ENCODE peak calls at places on chromosomes 3 and 15, in ten cellular contexts. One of them, this sample, is unnamed.

GRCh38 chr3:9914559-9915251 is 2.2 kb upstream of the IL17RC start:
- DNase-seq in spleen: peak; percentile 69
- DNase-seq in HCT116: no peak
- DNase-seq in SK-N-SH: peak; percentile 78
- DNase-seq in stomach: no peak
- DNase-seq in transverse colon: no peak
- DNase-seq in endothelial cell of umbilical vein: no peak
- DNase-seq in suprapubic skin: no peak
- DNase-seq in prostate gland: no peak
- DNase-seq in K562: no peak
- DNase-seq in this sample: no peak

GRCh38 chr3:120144267-120144666 is 50.0 kb upstream of the GSK3B start:
- DNase-seq in spleen: no peak
- DNase-seq in HCT116: no peak
- DNase-seq in SK-N-SH: no peak
- DNase-seq in stomach: peak; percentile 34
- DNase-seq in transverse colon: no peak
- DNase-seq in endothelial cell of umbilical vein: no peak
- DNase-seq in suprapubic skin: no peak
- DNase-seq in prostate gland: no peak
- DNase-seq in K562: no peak
- DNase-seq in this sample: no peak

GRCh38 chr15:57878573-57878972 is 172.1 kb downstream of the POLR2M start:
- DNase-seq in spleen: no peak
- DNase-seq in HCT116: peak; percentile 70
- DNase-seq in SK-N-SH: no peak
- DNase-seq in stomach: no peak
- DNase-seq in transverse colon: no peak
- DNase-seq in endothelial cell of umbilical vein: peak; percentile 85
- DNase-seq in suprapubic skin: no peak
- DNase-seq in prostate gland: no peak
- DNase-seq in K562: no peak
- DNase-seq in this sample: no peak

GRCh38 chr3:165406425-165406824 is 210.2 kb upstream of the SLITRK3 start:
- DNase-seq in spleen: no peak
- DNase-seq in HCT116: no peak
- DNase-seq in SK-N-SH: no peak
- DNase-seq in stomach: no peak
- DNase-seq in transverse colon: no peak
- DNase-seq in endothelial cell of umbilical vein: no peak
- DNase-seq in suprapubic skin: no peak
- DNase-seq in prostate gland: no peak
- DNase-seq in K562: no peak
- DNase-seq in this sample: no peak

GRCh38 chr15:35545316-35545824 is 595 bp downstream of the DPH6 start:
- DNase-seq in spleen: peak; percentile 83
- DNase-seq in HCT116: peak; percentile 21
- DNase-seq in SK-N-SH: peak; percentile 44
- DNase-seq in stomach: peak; percentile 31
- DNase-seq in transverse colon: peak; percentile 47
- DNase-seq in endothelial cell of umbilical vein: peak; percentile 77
- DNase-seq in suprapubic skin: peak; percentile 78
- DNase-seq in prostate gland: peak; percentile 25
- DNase-seq in K562: peak; percentile 27
- DNase-seq in this sample: no peak

GRCh38 chr3:53044371-53045106 is 1.3 kb downstream of the SFMBT1 start:
- DNase-seq in spleen: no peak
- DNase-seq in HCT116: no peak
- DNase-seq in SK-N-SH: peak; percentile 52
- DNase-seq in stomach: peak; percentile 27
- DNase-seq in transverse colon: peak; percentile 41
- DNase-seq in endothelial cell of umbilical vein: peak; percentile 47
- DNase-seq in suprapubic skin: no peak
- DNase-seq in prostate gland: peak; percentile 7
- DNase-seq in K562: no peak
- DNase-seq in this sample: no peak

GRCh38 chr3:176697284-176697889 is 499.9 kb downstream of the TBL1XR1 start:
- DNase-seq in spleen: no peak
- DNase-seq in HCT116: no peak
- DNase-seq in SK-N-SH: no peak
- DNase-seq in stomach: no peak
- DNase-seq in transverse colon: no peak
- DNase-seq in endothelial cell of umbilical vein: no peak
- DNase-seq in suprapubic skin: no peak
- DNase-seq in prostate gland: no peak
- DNase-seq in K562: peak; percentile 12
- DNase-seq in this sample: no peak

GRCh38 chr3:127423856-127424765 is 136.3 kb upstream of the PRR20G start:
- DNase-seq in spleen: peak; percentile 54
- DNase-seq in HCT116: no peak
- DNase-seq in SK-N-SH: no peak
- DNase-seq in stomach: no peak
- DNase-seq in transverse colon: no peak
- DNase-seq in endothelial cell of umbilical vein: no peak
- DNase-seq in suprapubic skin: peak; percentile 54
- DNase-seq in prostate gland: no peak
- DNase-seq in K562: no peak
- DNase-seq in this sample: no peak

GRCh38 chr3:177833392-177833791 is 636.1 kb upstream of the TBL1XR1 start:
- DNase-seq in spleen: no peak
- DNase-seq in HCT116: no peak
- DNase-seq in SK-N-SH: no peak
- DNase-seq in stomach: no peak
- DNase-seq in transverse colon: no peak
- DNase-seq in endothelial cell of umbilical vein: peak; percentile 72
- DNase-seq in suprapubic skin: no peak
- DNase-seq in prostate gland: no peak
- DNase-seq in K562: no peak
- DNase-seq in this sample: no peak

GRCh38 chr15:62816342-62817059 is 226.0 kb upstream of the TPM1 start:
- DNase-seq in spleen: no peak
- DNase-seq in HCT116: no peak
- DNase-seq in SK-N-SH: peak; percentile 47
- DNase-seq in stomach: no peak
- DNase-seq in transverse colon: no peak
- DNase-seq in endothelial cell of umbilical vein: no peak
- DNase-seq in suprapubic skin: no peak
- DNase-seq in prostate gland: no peak
- DNase-seq in K562: no peak
- DNase-seq in this sample: no peak

GRCh38 chr3:9301091-9301490 is 51.6 kb upstream of the SRGAP3 start:
- DNase-seq in spleen: no peak
- DNase-seq in HCT116: no peak
- DNase-seq in SK-N-SH: no peak
- DNase-seq in stomach: no peak
- DNase-seq in transverse colon: no peak
- DNase-seq in endothelial cell of umbilical vein: no peak
- DNase-seq in suprapubic skin: no peak
- DNase-seq in prostate gland: no peak
- DNase-seq in K562: no peak
- DNase-seq in this sample: no peak

GRCh38 chr15:87976552-87976951 is 280.0 kb downstream of the NTRK3 start:
- DNase-seq in spleen: no peak
- DNase-seq in HCT116: no peak
- DNase-seq in SK-N-SH: no peak
- DNase-seq in stomach: no peak
- DNase-seq in transverse colon: no peak
- DNase-seq in endothelial cell of umbilical vein: no peak
- DNase-seq in suprapubic skin: no peak
- DNase-seq in prostate gland: no peak
- DNase-seq in K562: no peak
- DNase-seq in this sample: no peak

GRCh38 chr15:96353931-96354730 is 23.6 kb downstream of the NR2F2 start:
- DNase-seq in spleen: peak; percentile 79
- DNase-seq in HCT116: no peak
- DNase-seq in SK-N-SH: no peak
- DNase-seq in stomach: peak; percentile 68
- DNase-seq in transverse colon: no peak
- DNase-seq in endothelial cell of umbilical vein: peak; percentile 87
- DNase-seq in suprapubic skin: no peak
- DNase-seq in prostate gland: no peak
- DNase-seq in K562: peak; percentile 63
- DNase-seq in this sample: peak; percentile 52

GRCh38 chr15:64356443-64357040 is 569 bp upstream of the CSNK1G1 start:
- DNase-seq in spleen: no peak
- DNase-seq in HCT116: peak; percentile 61
- DNase-seq in SK-N-SH: peak; percentile 75
- DNase-seq in stomach: no peak
- DNase-seq in transverse colon: no peak
- DNase-seq in endothelial cell of umbilical vein: no peak
- DNase-seq in suprapubic skin: no peak
- DNase-seq in prostate gland: no peak
- DNase-seq in K562: no peak
- DNase-seq in this sample: no peak

GRCh38 chr3:188571531-188572115 is 417.7 kb downstream of the LPP start:
- DNase-seq in spleen: no peak
- DNase-seq in HCT116: no peak
- DNase-seq in SK-N-SH: no peak
- DNase-seq in stomach: no peak
- DNase-seq in transverse colon: no peak
- DNase-seq in endothelial cell of umbilical vein: no peak
- DNase-seq in suprapubic skin: no peak
- DNase-seq in prostate gland: no peak
- DNase-seq in K562: no peak
- DNase-seq in this sample: no peak
- TF ChIP-seq POLR2AphosphoS5 in spleen: no peak
- TF ChIP-seq POLR2AphosphoS5 in HCT116: no peak
- TF ChIP-seq POLR2AphosphoS5 in SK-N-SH: no peak
- TF ChIP-seq POLR2AphosphoS5 in stomach: no peak
- TF ChIP-seq POLR2AphosphoS5 in transverse colon: no peak
- TF ChIP-seq POLR2AphosphoS5 in endothelial cell of umbilical vein: no peak
- TF ChIP-seq POLR2AphosphoS5 in suprapubic skin: no peak
- TF ChIP-seq POLR2AphosphoS5 in prostate gland: peak; percentile 19
- TF ChIP-seq POLR2AphosphoS5 in K562: no peak
- TF ChIP-seq POLR2AphosphoS5 in this sample: no peak

GRCh38 chr3:48418651-48419050 is 11.2 kb downstream of the PLXNB1 start:
- DNase-seq in spleen: no peak
- DNase-seq in HCT116: no peak
- DNase-seq in SK-N-SH: no peak
- DNase-seq in stomach: no peak
- DNase-seq in transverse colon: no peak
- DNase-seq in endothelial cell of umbilical vein: no peak
- DNase-seq in suprapubic skin: no peak
- DNase-seq in prostate gland: no peak
- DNase-seq in K562: no peak
- DNase-seq in this sample: no peak

GRCh38 chr3:48418140-48418539 is 11.7 kb downstream of the PLXNB1 start:
- DNase-seq in spleen: no peak
- DNase-seq in HCT116: no peak
- DNase-seq in SK-N-SH: peak; percentile 32
- DNase-seq in stomach: no peak
- DNase-seq in transverse colon: no peak
- DNase-seq in endothelial cell of umbilical vein: no peak
- DNase-seq in suprapubic skin: no peak
- DNase-seq in prostate gland: no peak
- DNase-seq in K562: no peak
- DNase-seq in this sample: no peak

GRCh38 chr3:48420561-48420960 is 9.3 kb downstream of the PLXNB1 start:
- DNase-seq in spleen: no peak
- DNase-seq in HCT116: no peak
- DNase-seq in SK-N-SH: no peak
- DNase-seq in stomach: no peak
- DNase-seq in transverse colon: no peak
- DNase-seq in endothelial cell of umbilical vein: no peak
- DNase-seq in suprapubic skin: no peak
- DNase-seq in prostate gland: no peak
- DNase-seq in K562: no peak
- DNase-seq in this sample: no peak

GRCh38 chr3:48419149-48419548 is 10.7 kb downstream of the PLXNB1 start:
- DNase-seq in spleen: no peak
- DNase-seq in HCT116: no peak
- DNase-seq in SK-N-SH: no peak
- DNase-seq in stomach: no peak
- DNase-seq in transverse colon: no peak
- DNase-seq in endothelial cell of umbilical vein: no peak
- DNase-seq in suprapubic skin: no peak
- DNase-seq in prostate gland: no peak
- DNase-seq in K562: no peak
- DNase-seq in this sample: no peak

GRCh38 chr3:48419597-48419996 is 10.3 kb downstream of the PLXNB1 start:
- DNase-seq in spleen: no peak
- DNase-seq in HCT116: no peak
- DNase-seq in SK-N-SH: no peak
- DNase-seq in stomach: no peak
- DNase-seq in transverse colon: no peak
- DNase-seq in endothelial cell of umbilical vein: no peak
- DNase-seq in suprapubic skin: no peak
- DNase-seq in prostate gland: no peak
- DNase-seq in K562: no peak
- DNase-seq in this sample: no peak
- TF ChIP-seq CTCF in spleen: no peak
- TF ChIP-seq CTCF in HCT116: no peak
- TF ChIP-seq CTCF in SK-N-SH: no peak
- TF ChIP-seq CTCF in stomach: no peak
- TF ChIP-seq CTCF in transverse colon: no peak
- TF ChIP-seq CTCF in endothelial cell of umbilical vein: no peak
- TF ChIP-seq CTCF in suprapubic skin: no peak
- TF ChIP-seq CTCF in prostate gland: no peak
- TF ChIP-seq CTCF in K562: no peak
- TF ChIP-seq CTCF in this sample: no peak

GRCh38 chr15:92714457-92715401 is 59.2 kb upstream of the FAM174B start:
- DNase-seq in spleen: peak; percentile 87
- DNase-seq in HCT116: peak; percentile 33
- DNase-seq in SK-N-SH: peak; percentile 89
- DNase-seq in stomach: peak; percentile 77
- DNase-seq in transverse colon: peak; percentile 65
- DNase-seq in endothelial cell of umbilical vein: peak; percentile 87
- DNase-seq in suprapubic skin: peak; percentile 85
- DNase-seq in prostate gland: peak; percentile 74
- DNase-seq in K562: peak; percentile 76
- DNase-seq in this sample: peak; percentile 57
- H3K4me3 ChIP-seq in spleen: peak overlapping the region; percentile 58
- H3K4me3 ChIP-seq in HCT116: no peak overlapping the region
- H3K4me3 ChIP-seq in SK-N-SH: peak overlapping the region; percentile 57
- H3K4me3 ChIP-seq in stomach: peak overlapping the region; percentile 55
- H3K4me3 ChIP-seq in transverse colon: peak overlapping the region; percentile 44
- H3K4me3 ChIP-seq in endothelial cell of umbilical vein: peak overlapping the region; percentile 58
- H3K4me3 ChIP-seq in suprapubic skin: peak overlapping the region; percentile 61
- H3K4me3 ChIP-seq in prostate gland: peak overlapping the region; percentile 35
- H3K4me3 ChIP-seq in K562: peak overlapping the region; percentile 13
- H3K4me3 ChIP-seq in this sample: peak overlapping the region; percentile 55

DNA sequence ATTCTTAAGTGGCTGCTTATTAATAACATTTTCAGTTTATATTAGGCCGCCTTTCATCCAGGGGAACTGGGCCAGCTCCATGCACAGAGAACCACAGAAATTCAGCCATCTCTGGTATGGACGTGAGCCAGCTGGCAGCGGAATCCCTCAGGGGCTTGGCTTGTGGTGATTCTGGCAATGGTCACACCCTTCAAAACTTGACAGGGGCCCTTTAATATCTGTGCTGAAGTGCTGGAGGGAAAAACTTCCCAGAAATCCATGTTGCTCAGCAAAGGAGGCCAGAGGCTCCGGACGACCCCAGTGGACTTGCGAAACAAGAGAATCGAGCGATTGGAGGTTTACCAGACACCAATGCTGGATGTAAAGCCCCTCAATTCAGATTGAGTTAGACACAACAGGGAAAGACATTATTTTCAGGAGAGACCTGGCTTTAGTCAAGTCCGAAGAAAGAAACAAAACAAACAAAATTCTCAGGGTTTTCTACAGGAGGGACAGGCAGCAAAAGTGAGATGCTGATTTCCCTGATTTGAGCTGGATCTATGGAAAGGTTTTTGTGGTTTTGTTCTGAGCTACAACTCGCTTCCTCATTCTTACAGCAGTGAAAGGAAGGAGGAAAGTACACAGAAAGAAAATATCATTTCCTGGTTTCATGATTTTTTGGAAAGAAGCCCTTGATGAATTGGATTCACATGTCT is 11.1 kb downstream of the PRICKLE2 start:
- DNase-seq in spleen: no peak
- DNase-seq in HCT116: no peak
- DNase-seq in SK-N-SH: peak; percentile 16
- DNase-seq in stomach: peak; percentile 59
- DNase-seq in transverse colon: peak; percentile 40
- DNase-seq in endothelial cell of umbilical vein: peak; percentile 83
- DNase-seq in suprapubic skin: peak; percentile 80
- DNase-seq in prostate gland: no peak
- DNase-seq in K562: no peak
- DNase-seq in this sample: peak; percentile 57
- TF ChIP-seq POLR2AphosphoS5 in spleen: peak; percentile 11
- TF ChIP-seq POLR2AphosphoS5 in HCT116: no peak
- TF ChIP-seq POLR2AphosphoS5 in SK-N-SH: peak; percentile 53
- TF ChIP-seq POLR2AphosphoS5 in stomach: peak; percentile 40
- TF ChIP-seq POLR2AphosphoS5 in transverse colon: peak; percentile 24
- TF ChIP-seq POLR2AphosphoS5 in endothelial cell of umbilical vein: no peak
- TF ChIP-seq POLR2AphosphoS5 in suprapubic skin: no peak
- TF ChIP-seq POLR2AphosphoS5 in prostate gland: peak; percentile 51
- TF ChIP-seq POLR2AphosphoS5 in K562: no peak
- TF ChIP-seq POLR2AphosphoS5 in this sample: no peak

This sample was measured in breast epithelium.